ENCODE peak calls at places on chromosomes 3 and 15, in four cellular contexts. U is GM12892, K is transverse colon, B is upper lobe of left lung. W is an unnamed sample.

GRCh38 chr3:182947892-182948291 is 32.4 kb downstream of the DCUN1D1 start:
- DNase-seq in U (no peak), K (no peak), B (no peak), W (no peak)

GRCh38 chr3:58206406-58207011 is 4.3 kb downstream of the DNASE1L3 start:
- DNase-seq in U (no peak), K (no peak), B (no peak), W (no peak)

GRCh38 chr3:27533718-27534578 is 49.8 kb upstream of the SLC4A7 start:
- DNase-seq in U (peak), K (peak), B (peak), W (no peak)

GRCh38 chr15:74242296-74242929 is 6.3 kb downstream of the CCDC33 start:
- DNase-seq in U (no peak), K (no peak), B (peak), W (no peak)

GRCh38 chr15:31325432-31325975 is 1.1 kb upstream of the KLF13 start:
- DNase-seq in U (no peak), K (peak), B (peak), W (no peak)

GRCh38 chr3:108669211-108669610 is 79.7 kb downstream of the DZIP3 start:
- DNase-seq in U (no peak), K (no peak), B (no peak), W (no peak)

GRCh38 chr3:99774467-99774866 is 43.2 kb upstream of the CMSS1 start:
- DNase-seq in U (no peak), K (no peak), B (no peak), W (no peak)

GRCh38 chr3:31732548-31732947 is 199.8 kb downstream of the STT3B start:
- DNase-seq in U (no peak), K (no peak), B (no peak), W (no peak)

GRCh38 chr15:98689431-98689861 is 41.1 kb downstream of the IGF1R start:
- DNase-seq in U (no peak), K (no peak), B (no peak), W (no peak)

GRCh38 chr3:172142074-172143059 is 103.0 kb downstream of the FNDC3B start:
- DNase-seq in U (no peak), K (no peak), B (no peak), W (no peak)

GRCh38 chr15:58575045-58575786 is 143.4 kb downstream of the LIPC start:
- DNase-seq in U (no peak), K (no peak), B (no peak), W (no peak)

GRCh38 chr3:171901615-171902312 is 58.6 kb downstream of the TMEM212 start:
- DNase-seq in U (no peak), K (no peak), B (no peak), W (no peak)

GRCh38 chr3:162295323-162295983 is 798.8 kb downstream of the OTOL1 start:
- DNase-seq in U (no peak), K (no peak), B (no peak), W (no peak)

GRCh38 chr3:107928084-107928445 is 162.8 kb downstream of the CD47 start:
- DNase-seq in U (no peak), K (peak), B (no peak), W (peak)

GRCh38 chr15:68874788-68875187 is 54.1 kb upstream of the ANP32A start:
- DNase-seq in U (no peak), K (no peak), B (no peak), W (no peak)

GRCh38 chr3:107990926-107991325 is 99.9 kb downstream of the CD47 start:
- DNase-seq in U (no peak), K (no peak), B (no peak), W (no peak)

GRCh38 chr3:46709721-46710120 is 7.9 kb downstream of the PRSS50 start:
- DNase-seq in U (peak), K (no peak), B (peak), W (no peak)

GRCh38 chr15:66844041-66844746 is 142.2 kb downstream of the SMAD6 start:
- DNase-seq in U (no peak), K (no peak), B (no peak), W (no peak)

GRCh38 chr3:23702198-23702597 is 103.6 kb upstream of the UBE2E1 start:
- DNase-seq in U (no peak), K (no peak), B (no peak), W (no peak)

GRCh38 chr15:42932833-42933515 is 12.4 kb upstream of the TTBK2 start:
- DNase-seq in U (no peak), K (no peak), B (no peak), W (no peak)

GRCh38 chr3:88988906-88989305 is 118.5 kb upstream of the EPHA3 start:
- DNase-seq in U (no peak), K (no peak), B (no peak), W (no peak)

GRCh38 chr15:63505842-63506222 is 1.4 kb downstream of the USP3 start:
- DNase-seq in U (no peak), K (no peak), B (no peak), W (no peak)

GRCh38 chr3:102224171-102224570 is 210.6 kb upstream of the ZPLD1 start:
- DNase-seq in U (no peak), K (peak), B (peak), W (no peak)

GRCh38 chr3:125220681-125221429 is 8.3 kb upstream of the SLC12A8 start:
- DNase-seq in U (no peak), K (no peak), B (no peak), W (no peak)

GRCh38 chr15:93477188-93477587 is 388.2 kb upstream of the RGMA start:
- DNase-seq in U (no peak), K (no peak), B (no peak), W (no peak)

GRCh38 chr3:62587169-62587568 is 213.8 kb upstream of the FEZF2 start:
- DNase-seq in U (no peak), K (no peak), B (no peak), W (no peak)

GRCh38 chr3:56123487-56123886 is 344.8 kb downstream of the ERC2 start:
- DNase-seq in U (no peak), K (no peak), B (no peak), W (no peak)

GRCh38 chr15:77186518-77187095 is 115.7 kb upstream of the TSPAN3 start:
- DNase-seq in U (no peak), K (no peak), B (no peak), W (no peak)

GRCh38 chr3:9250236-9250635 is 790 bp upstream of the SRGAP3 start:
- DNase-seq in U (no peak), K (no peak), B (no peak), W (no peak)

GRCh38 chr15:52733078-52733477 is 53.9 kb upstream of the ATOSA start:
- DNase-seq in U (no peak), K (no peak), B (peak), W (no peak)

GRCh38 chr3:165624761-165625160 is 212.5 kb downstream of the BCHE start:
- DNase-seq in U (no peak), K (no peak), B (no peak), W (no peak)

GRCh38 chr15:72034351-72034750 is 83.6 kb downstream of the MYO9A start:
- DNase-seq in U (no peak), K (no peak), B (no peak), W (no peak)

GRCh38 chr3:137946341-137946973 is 63.5 kb upstream of the CLDN18 start:
- DNase-seq in U (no peak), K (peak), B (peak), W (peak)

GRCh38 chr15:88913850-88914169 is 631 bp upstream of the MFGE8 start:
- DNase-seq in U (no peak), K (no peak), B (no peak), W (no peak)

GRCh38 chr15:88915354-88915753 is 2.2 kb upstream of the MFGE8 start:
- DNase-seq in U (no peak), K (no peak), B (no peak), W (no peak)

GRCh38 chr15:88920186-88920891 is 7.2 kb upstream of the MFGE8 start:
- DNase-seq in U (no peak), K (no peak), B (no peak), W (no peak)

GRCh38 chr15:88917764-88918163 is 4.6 kb upstream of the MFGE8 start:
- DNase-seq in U (no peak), K (no peak), B (no peak), W (no peak)

DNA sequence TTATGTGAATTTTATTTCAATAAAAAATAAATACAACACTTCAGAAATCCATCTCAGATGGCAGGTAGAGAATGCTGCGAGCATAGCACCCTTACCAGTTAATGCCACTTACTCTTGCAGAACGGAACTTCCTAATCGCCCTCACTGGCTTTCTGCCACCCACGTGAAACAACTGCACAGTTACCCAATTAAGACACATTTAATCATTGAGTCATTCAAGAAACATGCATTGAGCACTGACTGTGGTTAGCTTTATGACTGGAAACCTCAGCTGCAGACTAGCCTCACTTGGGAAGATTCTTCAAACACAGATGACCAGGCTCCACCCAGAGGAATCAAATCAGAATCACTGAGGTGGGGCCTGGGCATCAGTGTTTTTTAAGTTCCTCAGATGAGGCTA is 5.6 kb upstream of the MFGE8 start:
- DNase-seq in U (no peak), K (peak), B (peak), W (no peak)
- TF ChIP-seq POLR2AphosphoS5 in U (no peak), K (peak), B (peak), W (no peak)

DNA sequence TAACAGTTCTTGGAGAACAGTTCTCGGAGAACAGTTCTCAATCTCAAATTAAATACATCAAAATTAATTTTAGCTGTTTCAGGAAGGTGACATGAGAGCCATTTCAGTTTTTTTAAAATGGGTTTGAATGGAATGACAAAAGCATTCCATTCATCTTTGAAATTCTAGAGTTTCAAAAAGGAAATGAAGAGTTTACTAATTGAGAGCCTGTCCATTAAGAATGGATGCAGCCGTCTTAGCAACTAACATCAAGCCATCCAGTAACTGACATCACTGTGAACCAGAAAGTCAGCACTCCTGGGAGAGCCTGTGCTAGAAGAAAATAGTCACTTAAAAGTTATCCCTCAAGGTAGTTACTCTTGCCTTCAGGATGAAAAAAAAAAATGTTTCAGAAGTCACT is 47.0 kb upstream of the FSTL1 start:
- DNase-seq in U (no peak), K (no peak), B (no peak), W (no peak)
- TF ChIP-seq POLR2AphosphoS5 in U (no peak), K (no peak), B (no peak), W (no peak)

GRCh38 chr3:73580343-73580742 is 44.4 kb downstream of the PDZRN3 start:
- DNase-seq in U (no peak), K (no peak), B (no peak), W (no peak)
- TF ChIP-seq POLR2AphosphoS5 in U (no peak), K (no peak), B (no peak), W (no peak)

DNA sequence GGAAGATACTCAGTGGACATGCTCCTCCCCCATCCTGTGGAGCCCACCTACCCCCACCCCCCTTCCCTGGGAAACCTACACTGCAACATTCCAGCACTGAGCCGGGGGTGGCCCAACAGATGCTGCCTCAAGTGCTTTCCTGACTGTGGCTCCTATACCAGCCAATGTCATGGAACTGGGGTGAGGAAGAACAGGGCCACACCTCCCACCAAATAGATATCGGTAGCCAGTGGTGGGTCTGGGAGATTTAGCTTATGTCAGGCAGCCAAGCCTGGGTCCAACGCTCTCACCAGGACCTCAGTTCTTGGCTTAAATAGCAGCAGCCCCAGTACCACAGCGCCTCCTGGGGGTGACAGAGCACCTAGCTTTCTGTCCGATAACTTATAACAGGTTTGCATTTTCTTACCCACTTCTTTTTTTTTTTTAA is 30.3 kb downstream of the CDC25A start:
- DNase-seq in U (no peak), K (peak), B (peak), W (no peak)
- TF ChIP-seq POLR2AphosphoS5 in U (no peak), K (no peak), B (no peak), W (no peak)

GRCh38 chr3:129226374-129226773 is 23.0 kb upstream of the COPG1 start:
- DNase-seq in U (no peak), K (peak), B (peak), W (no peak)
- TF ChIP-seq POLR2AphosphoS5 in U (no peak), K (no peak), B (peak), W (no peak)

GRCh38 chr3:25424238-25425013 is 3.6 kb upstream of the RARB start:
- DNase-seq in U (no peak), K (no peak), B (no peak), W (no peak)
- TF ChIP-seq POLR2AphosphoS5 in U (no peak), K (peak), B (no peak), W (no peak)

GRCh38 chr15:38563723-38564519 is 693 bp downstream of the RASGRP1 start:
- DNase-seq in U (peak), K (peak), B (peak), W (peak)
- TF ChIP-seq POLR2AphosphoS5 in U (peak), K (no peak), B (no peak), W (no peak)

GRCh38 chr3:184250167-184250828 is 826 bp downstream of the EEF1AKMT4 start:
- DNase-seq in U (peak), K (peak), B (peak), W (peak)
- TF ChIP-seq POLR2AphosphoS5 in U (no peak), K (peak), B (no peak), W (no peak)